ENCODE peak calls at places on chromosomes 6 and 20, in seven cellular contexts. Q is fibroblast of lung; T is neural crest cell; C is stimulated activated CD4-positive, alpha-beta T cell treated with anti-CD3 and anti-CD28 coated beads, Interleukin-4, amount 100 ng/mL, for 24 hours; M is ACHN; O is psoas muscle; P is AG04450. D is an unnamed sample.

GRCh38 chr20:41344477-41344876 is 3.9 kb downstream of the LPIN3 start:
- DNase-seq in Q (no peak), T (no peak), C (no peak), M (no peak), O (no peak), P (no peak), D (no peak)

GRCh38 chr20:52379723-52380336 is 188.3 kb upstream of the ZFP64 start:
- DNase-seq in Q (no peak), T (peak), C (peak), M (peak), O (peak), P (no peak), D (peak)

GRCh38 chr6:142013875-142014495 is 118.7 kb upstream of the GJE1 start:
- DNase-seq in Q (peak), T (no peak), C (no peak), M (peak), O (no peak), P (no peak), D (no peak)

GRCh38 chr6:9620687-9621086 is 794.2 kb downstream of the TFAP2A start:
- DNase-seq in Q (no peak), T (no peak), C (no peak), M (no peak), O (no peak), P (no peak), D (no peak)

GRCh38 chr6:109434456-109434855 is 6.0 kb downstream of the PPIL6 start:
- DNase-seq in Q (no peak), T (no peak), C (no peak), M (no peak), O (no peak), P (no peak), D (no peak)

GRCh38 chr6:3159805-3160781 is 2.7 kb upstream of the TUBB2A start:
- DNase-seq in Q (peak), T (no peak), C (peak), M (no peak), O (no peak), P (no peak), D (no peak)

GRCh38 chr20:22711981-22712755 is 127.8 kb upstream of the FOXA2 start:
- DNase-seq in Q (no peak), T (no peak), C (no peak), M (no peak), O (no peak), P (no peak), D (no peak)

GRCh38 chr6:4756247-4756646 is 20.0 kb upstream of the CDYL start:
- DNase-seq in Q (peak), T (no peak), C (no peak), M (no peak), O (no peak), P (no peak), D (no peak)

GRCh38 chr6:131807644-131808459 is at the start of gene ENPP1:
- DNase-seq in Q (peak), T (peak), C (peak), M (peak), O (peak), P (no peak), D (peak)

GRCh38 chr6:30231067-30231466 is 17.9 kb upstream of the TRIM26 start:
- DNase-seq in Q (no peak), T (no peak), C (no peak), M (no peak), O (no peak), P (no peak), D (no peak)

GRCh38 chr6:62808575-62809293 is 402.5 kb upstream of the FKBP1C start:
- DNase-seq in Q (no peak), T (no peak), C (no peak), M (no peak), O (no peak), P (no peak), D (no peak)

GRCh38 chr6:135280375-135281136 is 99.4 kb downstream of the MYB start:
- DNase-seq in Q (peak), T (no peak), C (no peak), M (no peak), O (no peak), P (peak), D (no peak)

GRCh38 chr20:9966966-9967365 is 67.8 kb upstream of the ANKEF1 start:
- DNase-seq in Q (no peak), T (no peak), C (no peak), M (peak), O (no peak), P (no peak), D (peak)

GRCh38 chr6:149366237-149366921 is 33.7 kb upstream of the SUMO4 start:
- DNase-seq in Q (no peak), T (no peak), C (no peak), M (no peak), O (no peak), P (no peak), D (no peak)

GRCh38 chr6:13767121-13767794 is 47.1 kb downstream of the MCUR1 start:
- DNase-seq in Q (peak), T (no peak), C (peak), M (peak), O (peak), P (no peak), D (peak)

GRCh38 chr6:4008324-4009047 is 70.5 kb downstream of the FAM217A start:
- DNase-seq in Q (peak), T (no peak), C (peak), M (peak), O (no peak), P (peak), D (peak)

GRCh38 chr6:43506171-43506570 is 4.0 kb downstream of the LRRC73 start:
- DNase-seq in Q (no peak), T (no peak), C (no peak), M (no peak), O (no peak), P (no peak), D (no peak)

GRCh38 chr6:13453771-13454251 is 33.6 kb downstream of the GFOD1 start:
- DNase-seq in Q (peak), T (no peak), C (peak), M (no peak), O (no peak), P (no peak), D (no peak)

GRCh38 chr20:18738055-18738454 is 75.5 kb upstream of the SCP2D1 start:
- DNase-seq in Q (no peak), T (no peak), C (no peak), M (no peak), O (no peak), P (no peak), D (no peak)

GRCh38 chr6:30520480-30520992 is 31.2 kb downstream of the HLA-E start:
- DNase-seq in Q (no peak), T (no peak), C (no peak), M (no peak), O (no peak), P (no peak), D (no peak)

GRCh38 chr6:160421854-160422253 is 73.7 kb downstream of the SLC22A3 start:
- DNase-seq in Q (peak), T (no peak), C (no peak), M (no peak), O (no peak), P (no peak), D (no peak)

GRCh38 chr6:29708432-29709177 is 14.6 kb upstream of the HLA-F start:
- DNase-seq in Q (no peak), T (no peak), C (peak), M (no peak), O (no peak), P (no peak), D (no peak)

GRCh38 chr20:1388706-1389483 is 4.0 kb downstream of the FKBP1A start:
- DNase-seq in Q (no peak), T (no peak), C (no peak), M (no peak), O (no peak), P (no peak), D (no peak)

GRCh38 chr6:170438402-170438753 is 114.7 kb downstream of the PSMB1 start:
- DNase-seq in Q (peak), T (peak), C (peak), M (peak), O (peak), P (peak), D (peak)

GRCh38 chr6:115706324-115706723 is 354.4 kb downstream of the FRK start:
- DNase-seq in Q (no peak), T (no peak), C (no peak), M (no peak), O (no peak), P (no peak), D (peak)

GRCh38 chr6:110748458-110748857 is 66.8 kb downstream of the CDK19 start:
- DNase-seq in Q (no peak), T (no peak), C (no peak), M (no peak), O (no peak), P (no peak), D (no peak)

GRCh38 chr6:151999194-151999593 is 191.7 kb downstream of the ESR1 start:
- DNase-seq in Q (peak), T (no peak), C (no peak), M (peak), O (no peak), P (no peak), D (no peak)